ENCODE peak calls at places on chromosomes 13 and 19, in four cellular contexts. One of them, this sample, is unnamed.

GRCh38 chr19:46863818-46864629 is 3.2 kb downstream of the ARHGAP35 start:
- DNase-seq in endothelial cell of umbilical vein: peak; percentile 21
- DNase-seq in Karpas-422: no peak
- DNase-seq in K562: peak; percentile 35
- DNase-seq in this sample: peak; percentile 82

GRCh38 chr13:27403252-27403678 is 21.2 kb upstream of the GTF3A start:
- DNase-seq in endothelial cell of umbilical vein: no peak
- DNase-seq in K562: no peak
- DNase-seq in Karpas-422: no peak
- DNase-seq in this sample: peak; percentile 61

GRCh38 chr13:111184685-111185401 is 69.7 kb downstream of the ARHGEF7 start:
- DNase-seq in endothelial cell of umbilical vein: no peak
- DNase-seq in K562: no peak
- DNase-seq in Karpas-422: peak; percentile 96
- DNase-seq in this sample: no peak

GRCh38 chr13:113157206-113157928 is 1.1 kb upstream of the PROZ start:
- DNase-seq in K562: no peak
- DNase-seq in endothelial cell of umbilical vein: no peak
- DNase-seq in Karpas-422: no peak
- DNase-seq in this sample: no peak

GRCh38 chr13:48994731-48995130 is 19.0 kb downstream of the FNDC3A start:
- DNase-seq in endothelial cell of umbilical vein: no peak
- DNase-seq in K562: no peak
- DNase-seq in Karpas-422: peak; percentile 20
- DNase-seq in this sample: no peak

GRCh38 chr19:49546825-49547565 is 19.2 kb downstream of the RCN3 start:
- DNase-seq in K562: peak; percentile 76
- DNase-seq in endothelial cell of umbilical vein: peak; percentile 90
- DNase-seq in Karpas-422: peak; percentile 94
- DNase-seq in this sample: peak; percentile 95

GRCh38 chr19:55179570-55180484 is at the start of gene SYT5:
- DNase-seq in endothelial cell of umbilical vein: no peak
- DNase-seq in Karpas-422: peak; percentile 90
- DNase-seq in K562: peak; percentile 93
- DNase-seq in this sample: peak; percentile 82

GRCh38 chr19:4310247-4311121 is 6.1 kb downstream of the FSD1 start:
- DNase-seq in Karpas-422: peak; percentile 67
- DNase-seq in endothelial cell of umbilical vein: no peak
- DNase-seq in K562: peak; percentile 96
- DNase-seq in this sample: no peak

GRCh38 chr13:47017476-47017875 is 120.6 kb upstream of the HTR2A start:
- DNase-seq in Karpas-422: no peak
- DNase-seq in endothelial cell of umbilical vein: no peak
- DNase-seq in K562: no peak
- DNase-seq in this sample: no peak

GRCh38 chr19:56071151-56071550 is 49.9 kb downstream of the ZNF787 start:
- DNase-seq in endothelial cell of umbilical vein: no peak
- DNase-seq in K562: peak; percentile 44
- DNase-seq in Karpas-422: peak; percentile 84
- DNase-seq in this sample: peak; percentile 30

GRCh38 chr19:1407662-1408299 is 395 bp downstream of the DAZAP1 start:
- DNase-seq in Karpas-422: peak; percentile 68
- DNase-seq in K562: peak; percentile 87
- DNase-seq in endothelial cell of umbilical vein: no peak
- DNase-seq in this sample: no peak

GRCh38 chr19:9436358-9436757 is 985 bp upstream of the ZNF266 start:
- DNase-seq in Karpas-422: no peak
- DNase-seq in endothelial cell of umbilical vein: no peak
- DNase-seq in K562: no peak
- DNase-seq in this sample: no peak
- H2AFZ ChIP-seq in Karpas-422: no peak overlapping the region
- H2AFZ ChIP-seq in endothelial cell of umbilical vein: peak overlapping the region; percentile 86
- H2AFZ ChIP-seq in K562: peak overlapping the region; percentile 95
- H2AFZ ChIP-seq in this sample: no peak overlapping the region

GRCh38 chr19:51903192-51903591 is 1.6 kb downstream of the ZNF649 start:
- DNase-seq in K562: no peak
- DNase-seq in endothelial cell of umbilical vein: no peak
- DNase-seq in Karpas-422: no peak
- DNase-seq in this sample: no peak

GRCh38 chr19:51901860-51902259 is 3.0 kb downstream of the ZNF649 start:
- DNase-seq in endothelial cell of umbilical vein: no peak
- DNase-seq in K562: no peak
- DNase-seq in Karpas-422: no peak
- DNase-seq in this sample: no peak

GRCh38 chr19:51904331-51905165 is at the start of gene ZNF649:
- DNase-seq in Karpas-422: peak; percentile 97
- DNase-seq in K562: peak; percentile 89
- DNase-seq in endothelial cell of umbilical vein: peak; percentile 84
- DNase-seq in this sample: peak; percentile 95
- H3K9me3 ChIP-seq in Karpas-422: peaks cover 49% of the 10 kb centered on the region
- H3K9me3 ChIP-seq in K562: peaks cover 18% of the 10 kb centered on the region
- H3K9me3 ChIP-seq in endothelial cell of umbilical vein: no peaks in the 10 kb centered on the region
- H3K9me3 ChIP-seq in this sample: peaks cover 25% of the 10 kb centered on the region

GRCh38 chr13:45413826-45414312 is 4.3 kb downstream of the SLC25A30 start:
- DNase-seq in K562: no peak
- DNase-seq in endothelial cell of umbilical vein: peak; percentile 59
- DNase-seq in Karpas-422: no peak
- DNase-seq in this sample: no peak
- H3K4me3 ChIP-seq in K562: peak overlapping the region; percentile 33
- H3K4me3 ChIP-seq in endothelial cell of umbilical vein: peak overlapping the region; percentile 15
- H3K4me3 ChIP-seq in Karpas-422: no peak overlapping the region
- H3K4me3 ChIP-seq in this sample: no peak overlapping the region

DNA sequence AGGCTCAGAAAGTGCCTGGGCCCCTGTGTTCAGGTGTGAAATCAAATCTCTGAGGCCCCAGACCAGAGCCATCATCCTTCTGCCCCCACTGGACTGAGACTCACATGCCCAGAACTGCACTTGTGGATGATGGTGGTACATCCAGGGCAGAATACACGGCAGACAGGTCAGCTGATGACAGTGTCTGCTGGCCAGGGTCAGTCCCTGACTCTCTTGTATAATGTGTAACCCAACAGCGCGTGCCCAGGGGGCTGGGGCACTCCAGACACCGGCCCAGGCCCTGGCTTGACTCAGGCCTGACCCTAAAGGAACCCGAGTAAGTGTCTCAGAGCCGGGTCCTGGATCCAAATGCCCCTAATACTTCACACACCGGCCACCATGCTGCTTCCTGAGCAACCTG is 37.4 kb upstream of the GATAD2A start:
- DNase-seq in Karpas-422: no peak
- DNase-seq in K562: no peak
- DNase-seq in endothelial cell of umbilical vein: no peak
- DNase-seq in this sample: no peak
- H2AFZ ChIP-seq in Karpas-422: no peak overlapping the region
- H2AFZ ChIP-seq in K562: peak overlapping the region; percentile 40
- H2AFZ ChIP-seq in endothelial cell of umbilical vein: no peak overlapping the region
- H2AFZ ChIP-seq in this sample: no peak overlapping the region

GRCh38 chr19:22523940-22524339 is 101.8 kb upstream of the ZNF98 start:
- DNase-seq in K562: no peak
- DNase-seq in endothelial cell of umbilical vein: no peak
- DNase-seq in Karpas-422: no peak
- DNase-seq in this sample: no peak
- H3K9me3 ChIP-seq in K562: no peaks in the 10 kb centered on the region
- H3K9me3 ChIP-seq in endothelial cell of umbilical vein: peaks cover under 1% of the 10 kb centered on the region
- H3K9me3 ChIP-seq in Karpas-422: peaks cover 15% of the 10 kb centered on the region
- H3K9me3 ChIP-seq in this sample: no peaks in the 10 kb centered on the region

GRCh38 chr13:29434217-29434940 is 161.1 kb downstream of the SLC7A1 start:
- DNase-seq in K562: no peak
- DNase-seq in Karpas-422: peak; percentile 48
- DNase-seq in endothelial cell of umbilical vein: no peak
- DNase-seq in this sample: no peak

GRCh38 chr13:29428310-29428991 is 167.0 kb downstream of the SLC7A1 start:
- DNase-seq in K562: no peak
- DNase-seq in endothelial cell of umbilical vein: no peak
- DNase-seq in Karpas-422: no peak
- DNase-seq in this sample: peak; percentile 71

GRCh38 chr13:29429496-29429895 is 166.0 kb downstream of the SLC7A1 start:
- DNase-seq in Karpas-422: no peak
- DNase-seq in endothelial cell of umbilical vein: no peak
- DNase-seq in K562: no peak
- DNase-seq in this sample: no peak

GRCh38 chr13:29427937-29428309 is 167.6 kb downstream of the SLC7A1 start:
- DNase-seq in endothelial cell of umbilical vein: no peak
- DNase-seq in Karpas-422: no peak
- DNase-seq in K562: no peak
- DNase-seq in this sample: no peak

GRCh38 chr13:29428992-29429315 is 166.5 kb downstream of the SLC7A1 start:
- DNase-seq in K562: no peak
- DNase-seq in endothelial cell of umbilical vein: no peak
- DNase-seq in Karpas-422: no peak
- DNase-seq in this sample: no peak
- H3K4me3 ChIP-seq in K562: no peak overlapping the region
- H3K4me3 ChIP-seq in endothelial cell of umbilical vein: no peak overlapping the region
- H3K4me3 ChIP-seq in Karpas-422: no peak overlapping the region
- H3K4me3 ChIP-seq in this sample: peak overlapping the region; percentile 53

DNA sequence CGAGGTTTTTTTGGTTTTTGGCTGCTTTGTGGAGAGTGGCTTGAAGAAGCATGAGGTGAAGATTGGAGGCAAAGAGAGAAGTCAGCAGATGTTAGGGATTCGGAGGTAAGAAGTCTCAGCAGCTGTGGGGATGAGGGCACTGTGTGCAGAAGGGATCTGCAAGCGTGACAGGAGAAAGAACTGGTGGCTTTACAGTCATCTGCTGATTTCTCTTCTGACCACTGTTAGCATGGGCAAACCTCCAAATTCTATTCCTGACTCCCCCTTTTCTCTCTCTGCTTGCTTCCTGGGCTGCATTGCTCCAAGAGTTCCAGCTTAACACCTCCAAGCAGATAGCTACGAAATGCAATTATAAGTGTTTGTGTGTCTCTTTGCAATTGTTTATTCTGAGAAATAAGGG is 159.6 kb downstream of the GGACT start:
- DNase-seq in K562: no peak
- DNase-seq in endothelial cell of umbilical vein: no peak
- DNase-seq in Karpas-422: peak; percentile 25
- DNase-seq in this sample: no peak
- H2AFZ ChIP-seq in K562: no peak overlapping the region
- H2AFZ ChIP-seq in endothelial cell of umbilical vein: no peak overlapping the region
- H2AFZ ChIP-seq in Karpas-422: no peak overlapping the region
- H2AFZ ChIP-seq in this sample: no peak overlapping the region

DNA sequence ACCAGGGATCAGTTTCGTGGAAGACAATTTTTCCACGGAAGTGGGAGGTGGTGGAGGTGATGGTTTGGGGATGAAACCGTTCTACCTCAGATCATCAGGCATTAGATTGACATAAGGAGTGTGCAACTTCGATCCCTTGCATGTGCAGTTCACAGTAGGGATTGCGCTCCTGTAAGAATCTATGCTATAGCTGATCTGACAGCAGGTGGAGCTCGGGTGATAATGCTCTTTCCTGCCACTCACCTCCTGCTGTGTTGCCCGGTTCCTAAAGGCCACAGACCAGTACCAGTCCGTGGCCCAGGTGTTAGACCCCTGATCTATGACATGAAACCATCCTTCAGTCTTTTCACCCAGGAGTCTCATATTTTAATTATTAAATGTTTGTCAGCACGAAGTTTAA is 4.0 kb downstream of the ZNF302 start:
- DNase-seq in endothelial cell of umbilical vein: no peak
- DNase-seq in Karpas-422: no peak
- DNase-seq in K562: no peak
- DNase-seq in this sample: no peak
- H3K9me3 ChIP-seq in endothelial cell of umbilical vein: peaks cover 9% of the 10 kb centered on the region
- H3K9me3 ChIP-seq in Karpas-422: no peaks in the 10 kb centered on the region
- H3K9me3 ChIP-seq in K562: no peaks in the 10 kb centered on the region
- H3K9me3 ChIP-seq in this sample: peaks cover 11% of the 10 kb centered on the region

GRCh38 chr13:64457976-64458375 is 2772.2 kb downstream of the PCDH9 start:
- DNase-seq in Karpas-422: no peak
- DNase-seq in K562: no peak
- DNase-seq in endothelial cell of umbilical vein: peak; percentile 62
- DNase-seq in this sample: no peak
- H3K4me3 ChIP-seq in Karpas-422: no peak overlapping the region
- H3K4me3 ChIP-seq in K562: no peak overlapping the region
- H3K4me3 ChIP-seq in endothelial cell of umbilical vein: no peak overlapping the region
- H3K4me3 ChIP-seq in this sample: no peak overlapping the region

This sample was measured in neural progenitor cell.